ENCODE peak calls at places on chromosomes 3 and 15, in four cellular contexts. One of them, this sample, is unnamed.

GRCh38 chr3:177615015-177615414 is 417.7 kb upstream of the TBL1XR1 start:
- DNase-seq in ascending aorta: no peak
- DNase-seq in RWPE2: peak
- DNase-seq in heart right ventricle: peak
- DNase-seq in this sample: no peak

GRCh38 chr3:103968751-103969150 is 1398.0 kb upstream of the ALCAM start:
- DNase-seq in RWPE2: no peak
- DNase-seq in ascending aorta: no peak
- DNase-seq in heart right ventricle: no peak
- DNase-seq in this sample: no peak

GRCh38 chr3:53641397-53641796 is 147.0 kb downstream of the CACNA1D start:
- DNase-seq in ascending aorta: no peak
- DNase-seq in heart right ventricle: no peak
- DNase-seq in RWPE2: no peak
- DNase-seq in this sample: no peak

GRCh38 chr3:99656606-99657005 is 18.2 kb downstream of the COL8A1 start:
- DNase-seq in RWPE2: no peak
- DNase-seq in heart right ventricle: no peak
- DNase-seq in ascending aorta: no peak
- DNase-seq in this sample: no peak

GRCh38 chr3:16923112-16923511 is 38.4 kb downstream of the PLCL2 start:
- DNase-seq in heart right ventricle: no peak
- DNase-seq in RWPE2: no peak
- DNase-seq in ascending aorta: no peak
- DNase-seq in this sample: no peak

GRCh38 chr3:124928333-124929202 is 6.0 kb downstream of the MUC13 start:
- DNase-seq in RWPE2: no peak
- DNase-seq in heart right ventricle: peak
- DNase-seq in ascending aorta: no peak
- DNase-seq in this sample: peak

GRCh38 chr15:94080416-94080815 is 150.9 kb upstream of the MCTP2 start:
- DNase-seq in RWPE2: peak
- DNase-seq in heart right ventricle: peak
- DNase-seq in ascending aorta: no peak
- DNase-seq in this sample: no peak

GRCh38 chr3:137770821-137771399 is 6.8 kb downstream of the SOX14 start:
- DNase-seq in ascending aorta: no peak
- DNase-seq in heart right ventricle: no peak
- DNase-seq in RWPE2: no peak
- DNase-seq in this sample: no peak

GRCh38 chr3:81531846-81532245 is 229.6 kb downstream of the GBE1 start:
- DNase-seq in ascending aorta: no peak
- DNase-seq in heart right ventricle: no peak
- DNase-seq in RWPE2: no peak
- DNase-seq in this sample: no peak

GRCh38 chr15:51076898-51077564 is 17.7 kb downstream of the TNFAIP8L3 start:
- DNase-seq in ascending aorta: peak
- DNase-seq in RWPE2: no peak
- DNase-seq in heart right ventricle: peak
- DNase-seq in this sample: no peak

GRCh38 chr15:78712797-78713515 is 71.9 kb upstream of the CHRNB4 start:
- DNase-seq in ascending aorta: no peak
- DNase-seq in RWPE2: peak
- DNase-seq in heart right ventricle: no peak
- DNase-seq in this sample: no peak

GRCh38 chr3:146067048-146067447 is 93.9 kb downstream of the PLOD2 start:
- DNase-seq in ascending aorta: no peak
- DNase-seq in heart right ventricle: no peak
- DNase-seq in RWPE2: no peak
- DNase-seq in this sample: no peak

GRCh38 chr15:63523306-63523990 is 19.1 kb downstream of the USP3 start:
- DNase-seq in heart right ventricle: no peak
- DNase-seq in RWPE2: no peak
- DNase-seq in ascending aorta: no peak
- DNase-seq in this sample: no peak

GRCh38 chr3:52436500-52437106 is 8.3 kb downstream of the SEMA3G start:
- DNase-seq in heart right ventricle: no peak
- DNase-seq in ascending aorta: no peak
- DNase-seq in RWPE2: no peak
- DNase-seq in this sample: no peak

GRCh38 chr15:62469874-62470688 is 305.0 kb upstream of the C2CD4B start:
- DNase-seq in heart right ventricle: peak
- DNase-seq in ascending aorta: no peak
- DNase-seq in RWPE2: peak
- DNase-seq in this sample: no peak

GRCh38 chr3:82641701-82642100 is 880.3 kb upstream of the GBE1 start:
- DNase-seq in ascending aorta: no peak
- DNase-seq in heart right ventricle: no peak
- DNase-seq in RWPE2: no peak
- DNase-seq in this sample: no peak

DNA sequence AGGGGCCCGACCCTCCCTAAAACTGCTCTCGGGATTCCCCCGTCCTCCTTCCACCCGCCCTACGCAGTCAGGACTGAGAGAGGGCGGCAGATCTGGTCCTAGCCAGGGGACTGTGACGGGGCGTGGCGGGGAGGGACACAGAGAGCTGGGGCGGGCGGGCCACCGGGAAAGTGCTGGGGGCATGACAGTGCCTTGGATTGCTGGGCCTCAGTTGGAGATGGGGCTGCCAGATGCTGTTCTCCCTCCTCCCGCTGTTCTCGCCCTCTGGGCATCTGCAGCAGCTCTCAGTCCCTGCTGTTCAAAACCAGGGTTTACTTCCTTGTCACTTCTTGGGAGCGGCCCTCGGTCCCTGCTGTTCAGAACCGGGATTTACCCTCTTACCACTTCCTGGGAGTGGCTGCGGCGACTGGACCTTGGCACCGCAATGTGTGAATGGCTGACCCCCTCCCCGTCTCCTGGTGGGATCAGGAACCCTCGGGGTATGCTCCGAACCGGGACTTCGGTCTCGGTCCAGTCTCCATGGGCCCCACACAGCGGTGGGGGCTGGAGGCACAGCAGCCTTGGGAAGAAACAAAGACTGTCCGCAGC is 1.8 kb upstream of the RPP25 start:
- DNase-seq in heart right ventricle: peak
- DNase-seq in ascending aorta: no peak
- DNase-seq in RWPE2: peak
- DNase-seq in this sample: no peak
- TF ChIP-seq CTCF in heart right ventricle: no peak
- TF ChIP-seq CTCF in ascending aorta: no peak
- TF ChIP-seq CTCF in RWPE2: no peak
- TF ChIP-seq CTCF in this sample: no peak

DNA sequence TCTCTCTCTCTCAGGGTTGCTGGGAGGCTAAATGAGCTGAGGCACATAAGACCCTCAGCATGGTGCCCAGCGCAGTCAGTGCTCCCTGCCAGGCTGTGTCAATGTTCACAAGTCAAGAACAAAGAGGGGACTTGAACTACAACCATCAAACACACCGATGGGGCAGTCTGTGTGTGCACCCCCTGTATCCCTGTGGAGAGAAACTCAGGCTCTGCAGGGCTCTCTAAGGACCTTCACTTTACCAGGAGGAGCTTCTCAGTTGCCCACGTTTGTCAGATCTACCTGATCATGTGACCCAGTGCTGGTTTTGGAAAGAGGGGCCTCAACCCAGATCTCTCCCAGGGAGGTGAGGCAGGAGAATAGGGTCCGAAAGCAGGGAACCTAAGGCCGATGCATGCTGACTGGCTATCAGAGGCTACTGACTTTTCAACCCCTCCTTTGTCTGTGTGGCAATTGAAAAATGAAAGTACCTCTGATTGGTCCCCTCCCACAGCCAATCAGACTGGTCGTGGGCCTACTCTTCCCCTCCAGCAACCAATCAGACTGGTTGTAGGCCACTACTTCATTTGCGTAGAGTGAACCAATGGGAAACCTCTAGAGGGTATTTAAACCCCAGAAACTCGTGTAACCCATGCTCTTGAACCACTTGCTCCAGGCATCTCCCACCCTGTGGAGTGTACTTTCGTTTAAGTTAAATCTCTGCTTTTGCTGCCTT is 34.0 kb downstream of the RHCG start:
- DNase-seq in heart right ventricle: no peak
- DNase-seq in RWPE2: no peak
- DNase-seq in ascending aorta: no peak
- DNase-seq in this sample: peak
- H3K4me3 ChIP-seq in heart right ventricle: no peak
- H3K4me3 ChIP-seq in RWPE2: no peak
- H3K4me3 ChIP-seq in ascending aorta: no peak
- H3K4me3 ChIP-seq in this sample: no peak

DNA sequence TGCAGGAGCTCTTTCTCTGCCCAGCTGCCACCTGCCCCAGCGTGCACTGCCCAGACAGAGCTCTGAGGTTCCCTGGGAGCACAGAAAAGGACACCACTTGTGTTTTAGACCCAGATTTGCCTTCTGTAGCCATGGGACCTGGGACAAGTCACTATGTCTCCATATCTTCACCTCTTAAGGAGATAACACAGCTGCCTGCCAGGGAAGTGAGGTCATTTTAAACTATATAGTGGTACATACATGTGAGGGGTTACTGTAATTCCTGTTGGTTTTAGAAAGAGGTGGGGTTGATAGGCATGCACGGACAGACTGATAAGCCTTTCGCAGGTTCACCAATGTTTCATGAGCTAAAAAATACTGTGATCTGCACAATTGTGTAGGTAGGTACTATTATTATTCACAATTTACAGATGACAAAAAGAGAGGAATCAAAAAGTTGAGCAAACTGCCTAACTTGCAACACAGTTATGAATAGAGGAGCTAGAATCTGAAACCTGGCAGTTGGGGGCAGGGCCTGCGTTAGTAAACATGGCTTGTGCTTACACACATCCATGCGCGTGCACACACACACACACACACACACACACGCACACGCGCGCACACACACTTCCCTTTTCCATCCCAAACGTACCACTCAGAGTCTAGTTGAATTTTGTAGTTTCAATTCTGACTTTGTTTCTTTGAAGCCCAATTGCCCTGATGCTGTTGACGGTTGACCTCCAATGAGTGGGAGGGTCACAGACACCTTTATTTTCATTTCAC is 193.6 kb downstream of the FAM43A start:
- DNase-seq in RWPE2: no peak
- DNase-seq in heart right ventricle: peak
- DNase-seq in ascending aorta: no peak
- DNase-seq in this sample: no peak
- TF ChIP-seq CTCF in RWPE2: no peak
- TF ChIP-seq CTCF in heart right ventricle: no peak
- TF ChIP-seq CTCF in ascending aorta: no peak
- TF ChIP-seq CTCF in this sample: no peak

GRCh38 chr3:28198161-28198560 is 43.3 kb upstream of the CMC1 start:
- DNase-seq in heart right ventricle: no peak
- DNase-seq in RWPE2: no peak
- DNase-seq in ascending aorta: no peak
- DNase-seq in this sample: no peak

DNA sequence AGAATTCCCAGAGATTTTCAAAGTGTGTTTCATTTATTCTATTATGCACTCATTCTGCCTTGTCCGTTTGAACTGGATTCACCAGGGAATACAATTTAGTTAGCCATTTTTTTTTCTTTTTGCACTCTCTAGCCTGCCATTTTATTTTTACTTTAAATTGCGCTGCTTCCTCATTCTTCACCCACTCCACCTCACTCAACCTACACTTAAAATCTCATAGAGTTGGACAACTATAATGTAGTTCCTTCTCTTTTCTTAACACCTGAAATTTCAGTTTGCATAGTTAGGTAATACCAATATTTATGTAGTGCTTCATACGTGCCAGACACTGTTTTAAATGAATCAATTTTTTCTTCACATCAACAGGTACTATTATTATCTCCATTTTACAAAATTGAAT is 42.4 kb upstream of the CMC1 start:
- DNase-seq in RWPE2: no peak
- DNase-seq in heart right ventricle: no peak
- DNase-seq in ascending aorta: no peak
- DNase-seq in this sample: no peak
- H3K4me3 ChIP-seq in RWPE2: no peak
- H3K4me3 ChIP-seq in heart right ventricle: no peak
- H3K4me3 ChIP-seq in ascending aorta: no peak
- H3K4me3 ChIP-seq in this sample: no peak

DNA sequence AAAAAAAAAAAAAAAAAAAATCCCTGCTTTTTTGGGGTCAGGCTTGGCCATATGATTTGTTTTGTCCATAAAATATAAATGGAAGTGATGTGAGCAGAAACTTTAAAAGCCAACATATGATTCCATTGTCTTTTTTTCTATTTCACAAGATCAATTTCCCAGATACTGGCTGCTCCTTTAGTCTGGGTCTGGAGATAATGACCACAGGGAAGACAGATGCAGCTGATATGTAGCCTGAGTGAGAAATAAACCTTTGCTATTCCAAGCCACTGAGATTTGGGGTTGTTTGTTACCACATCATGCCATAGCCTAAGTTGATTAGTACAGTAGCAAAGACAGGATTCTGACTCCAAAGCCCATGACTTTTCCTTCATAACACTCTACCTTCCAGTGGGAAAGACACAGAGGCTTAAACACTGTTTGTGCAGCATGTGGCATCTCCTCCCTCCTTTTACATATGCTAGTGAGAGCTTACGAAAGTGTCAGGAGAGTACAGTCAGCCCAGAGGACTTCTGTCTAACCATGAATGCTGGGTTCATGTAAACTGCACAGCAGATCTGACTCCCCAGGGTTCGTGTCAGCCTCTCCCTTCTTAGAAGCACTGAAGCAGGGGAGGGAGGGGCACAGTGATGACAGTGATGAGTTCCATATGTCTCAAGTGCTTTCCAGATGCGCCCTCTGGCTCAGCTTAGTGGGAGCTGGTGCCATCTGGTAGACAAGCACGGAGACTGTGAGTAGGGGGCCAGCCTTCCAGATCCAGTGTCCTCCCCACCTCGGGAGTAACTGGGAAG is 36.7 kb upstream of the SLC7A14 start:
- DNase-seq in RWPE2: no peak
- DNase-seq in ascending aorta: no peak
- DNase-seq in heart right ventricle: peak
- DNase-seq in this sample: no peak
- TF ChIP-seq CTCF in RWPE2: no peak
- TF ChIP-seq CTCF in ascending aorta: no peak
- TF ChIP-seq CTCF in heart right ventricle: no peak
- TF ChIP-seq CTCF in this sample: no peak

GRCh38 chr15:70091649-70092461 is 5.9 kb downstream of the TLE3 start:
- DNase-seq in heart right ventricle: no peak
- DNase-seq in ascending aorta: no peak
- DNase-seq in RWPE2: no peak
- DNase-seq in this sample: peak

GRCh38 chr15:70093070-70093469 is 4.6 kb downstream of the TLE3 start:
- DNase-seq in ascending aorta: no peak
- DNase-seq in heart right ventricle: no peak
- DNase-seq in RWPE2: no peak
- DNase-seq in this sample: no peak

GRCh38 chr15:70094690-70095311 is 2.9 kb downstream of the TLE3 start:
- DNase-seq in heart right ventricle: no peak
- DNase-seq in RWPE2: no peak
- DNase-seq in ascending aorta: no peak
- DNase-seq in this sample: no peak

GRCh38 chr15:70092462-70092850 is 5.3 kb downstream of the TLE3 start:
- DNase-seq in ascending aorta: no peak
- DNase-seq in RWPE2: no peak
- DNase-seq in heart right ventricle: no peak
- DNase-seq in this sample: no peak

GRCh38 chr15:70093481-70094309 is 4.0 kb downstream of the TLE3 start:
- DNase-seq in RWPE2: no peak
- DNase-seq in heart right ventricle: no peak
- DNase-seq in ascending aorta: no peak
- DNase-seq in this sample: peak
- H3K4me3 ChIP-seq in RWPE2: no peak
- H3K4me3 ChIP-seq in heart right ventricle: no peak
- H3K4me3 ChIP-seq in ascending aorta: peak
- H3K4me3 ChIP-seq in this sample: peak

This sample was measured in LNCaP clone FGC.